ENCODE peak calls at places on chromosomes 3 and 15, in seven cellular contexts. Q, H, T, K, Y, X and P are unnamed samples.

GRCh38 chr3:68931406-68932149 is 769 bp downstream of the TAFA4 start:
- DNase-seq in Q (no peak), H (peak), T (no peak), K (peak), Y (no peak), X (peak), P (no peak)

GRCh38 chr3:38001456-38002081 is 11.0 kb downstream of the VILL start:
- DNase-seq in Q (no peak), H (peak), T (no peak), K (no peak), Y (no peak), X (no peak), P (no peak)

GRCh38 chr3:158434412-158435038 is 136.5 kb upstream of the MLF1 start:
- DNase-seq in Q (peak), H (peak), T (peak), K (peak), Y (peak), X (peak), P (peak)

GRCh38 chr3:86029590-86029989 is 961.4 kb downstream of the VGLL3 start:
- DNase-seq in Q (no peak), H (no peak), T (no peak), K (no peak), Y (no peak), X (peak), P (no peak)

GRCh38 chr15:78059110-78059839 is 18.2 kb downstream of the TBC1D2B start:
- DNase-seq in Q (no peak), H (no peak), T (no peak), K (no peak), Y (no peak), X (peak), P (no peak)

GRCh38 chr3:171420667-171421066 is 39.5 kb downstream of the TNIK start:
- DNase-seq in Q (no peak), H (no peak), T (no peak), K (peak), Y (no peak), X (no peak), P (no peak)

GRCh38 chr15:85000937-85001336 is 19.3 kb downstream of the PDE8A start:
- DNase-seq in Q (no peak), H (no peak), T (no peak), K (no peak), Y (no peak), X (no peak), P (no peak)

GRCh38 chr3:107977571-107977970 is 113.3 kb downstream of the CD47 start:
- DNase-seq in Q (no peak), H (no peak), T (no peak), K (no peak), Y (no peak), X (no peak), P (no peak)

GRCh38 chr3:102006812-102007485 is 157.6 kb downstream of the NFKBIZ start:
- DNase-seq in Q (no peak), H (no peak), T (no peak), K (no peak), Y (peak), X (peak), P (peak)

GRCh38 chr3:62238003-62238402 is 135.3 kb downstream of the FEZF2 start:
- DNase-seq in Q (no peak), H (no peak), T (no peak), K (peak), Y (no peak), X (no peak), P (no peak)

GRCh38 chr3:32374788-32375595 is 16.7 kb upstream of the CMTM7 start:
- DNase-seq in Q (peak), H (peak), T (peak), K (peak), Y (peak), X (peak), P (peak)

GRCh38 chr3:125054436-125055164 is 1.2 kb downstream of the HEG1 start:
- DNase-seq in Q (no peak), H (peak), T (no peak), K (peak), Y (no peak), X (peak), P (peak)

GRCh38 chr15:41698779-41699178 is 38.6 kb downstream of the MGA start:
- DNase-seq in Q (no peak), H (no peak), T (no peak), K (no peak), Y (no peak), X (peak), P (no peak)

GRCh38 chr3:58334013-58334321 is 1.3 kb downstream of the PXK start:
- DNase-seq in Q (no peak), H (no peak), T (no peak), K (peak), Y (no peak), X (peak), P (peak)

GRCh38 chr15:25905140-25905539 is 42.0 kb upstream of the ATP10A start:
- DNase-seq in Q (peak), H (no peak), T (peak), K (no peak), Y (no peak), X (peak), P (no peak)

GRCh38 chr15:60798821-60799220 is 319.9 kb upstream of the ICE2 start:
- DNase-seq in Q (peak), H (no peak), T (peak), K (no peak), Y (no peak), X (peak), P (no peak)

GRCh38 chr15:94312946-94313345 is 81.6 kb downstream of the MCTP2 start:
- DNase-seq in Q (no peak), H (no peak), T (no peak), K (no peak), Y (no peak), X (no peak), P (no peak)

GRCh38 chr15:64507293-64507802 is 47.0 kb downstream of the ZNF609 start:
- DNase-seq in Q (peak), H (no peak), T (peak), K (peak), Y (peak), X (peak), P (peak)

GRCh38 chr3:46946856-46947544 is 29.5 kb downstream of the CCDC12 start:
- DNase-seq in Q (peak), H (no peak), T (peak), K (no peak), Y (no peak), X (no peak), P (no peak)

GRCh38 chr15:80587816-80588456 is 107.2 kb upstream of the ABHD17C start:
- DNase-seq in Q (no peak), H (peak), T (no peak), K (no peak), Y (no peak), X (peak), P (no peak)

GRCh38 chr3:193975072-193975535 is 160.8 kb upstream of the HES1 start:
- DNase-seq in Q (no peak), H (peak), T (no peak), K (no peak), Y (no peak), X (no peak), P (no peak)

GRCh38 chr3:733313-733712 is 359.5 kb upstream of the CNTN6 start:
- DNase-seq in Q (no peak), H (no peak), T (no peak), K (no peak), Y (no peak), X (no peak), P (no peak)

GRCh38 chr3:42755681-42756578 is 17.1 kb downstream of the CCDC13 start:
- DNase-seq in Q (no peak), H (peak), T (no peak), K (no peak), Y (no peak), X (peak), P (peak)

GRCh38 chr3:16899919-16900318 is 15.2 kb downstream of the PLCL2 start:
- DNase-seq in Q (no peak), H (no peak), T (no peak), K (no peak), Y (no peak), X (no peak), P (no peak)

GRCh38 chr3:106821801-106822200 is 555.4 kb upstream of the CCDC54 start:
- DNase-seq in Q (no peak), H (no peak), T (no peak), K (no peak), Y (no peak), X (no peak), P (no peak)

GRCh38 chr15:63079938-63080626 is 37.5 kb downstream of the TPM1 start:
- DNase-seq in Q (no peak), H (no peak), T (no peak), K (no peak), Y (no peak), X (peak), P (no peak)

GRCh38 chr3:124553178-124553577 is 177.1 kb upstream of the UMPS start:
- DNase-seq in Q (no peak), H (no peak), T (no peak), K (no peak), Y (no peak), X (no peak), P (no peak)